ENCODE peak calls at places on chromosome 12, in four cellular contexts. One of them, this sample, is unnamed.

GRCh38 chr12:5222011-5222461 is 178.4 kb downstream of the KCNA5 start:
- DNase-seq in progenitor cell of endocrine pancreas: no peak
- DNase-seq in A549: no peak
- DNase-seq in fibroblast of lung: no peak
- DNase-seq in this sample: no peak

GRCh38 chr12:55934343-55934742 is 3.4 kb downstream of the DGKA start:
- DNase-seq in A549: no peak
- DNase-seq in fibroblast of lung: no peak
- DNase-seq in progenitor cell of endocrine pancreas: no peak
- DNase-seq in this sample: no peak

GRCh38 chr12:94244165-94245133 is 96.1 kb downstream of the PLXNC1 start:
- DNase-seq in fibroblast of lung: no peak
- DNase-seq in A549: no peak
- DNase-seq in progenitor cell of endocrine pancreas: no peak
- DNase-seq in this sample: no peak

GRCh38 chr12:4148418-4149056 is 125.0 kb upstream of the CCND2 start:
- DNase-seq in progenitor cell of endocrine pancreas: no peak
- DNase-seq in A549: no peak
- DNase-seq in fibroblast of lung: no peak
- DNase-seq in this sample: peak; percentile 80

GRCh38 chr12:66190519-66191406 is 1.7 kb downstream of the IRAK3 start:
- DNase-seq in fibroblast of lung: peak; percentile 4
- DNase-seq in A549: no peak
- DNase-seq in progenitor cell of endocrine pancreas: no peak
- DNase-seq in this sample: no peak

GRCh38 chr12:46711756-46712155 is 114.0 kb downstream of the SLC38A4 start:
- DNase-seq in A549: no peak
- DNase-seq in progenitor cell of endocrine pancreas: no peak
- DNase-seq in fibroblast of lung: peak; percentile 36
- DNase-seq in this sample: no peak

GRCh38 chr12:99619389-99620158 is 28.0 kb upstream of the GARIN6 start:
- DNase-seq in A549: no peak
- DNase-seq in progenitor cell of endocrine pancreas: no peak
- DNase-seq in fibroblast of lung: peak; percentile 40
- DNase-seq in this sample: no peak

GRCh38 chr12:45263587-45263986 is 47.7 kb downstream of the ANO6 start:
- DNase-seq in progenitor cell of endocrine pancreas: no peak
- DNase-seq in fibroblast of lung: no peak
- DNase-seq in A549: no peak
- DNase-seq in this sample: no peak

GRCh38 chr12:124492879-124493808 is 74.3 kb downstream of the NCOR2 start:
- DNase-seq in fibroblast of lung: no peak
- DNase-seq in progenitor cell of endocrine pancreas: no peak
- DNase-seq in A549: no peak
- DNase-seq in this sample: no peak

GRCh38 chr12:5567021-5567744 is 135.3 kb downstream of the NTF3 start:
- DNase-seq in A549: no peak
- DNase-seq in progenitor cell of endocrine pancreas: no peak
- DNase-seq in fibroblast of lung: peak; percentile 9
- DNase-seq in this sample: no peak

GRCh38 chr12:53750812-53751335 is 905 bp downstream of the CISTR start:
- DNase-seq in progenitor cell of endocrine pancreas: no peak
- DNase-seq in fibroblast of lung: peak; percentile 23
- DNase-seq in A549: no peak
- DNase-seq in this sample: no peak

GRCh38 chr12:24546661-24547060 is 402.2 kb downstream of the BCAT1 start:
- DNase-seq in progenitor cell of endocrine pancreas: no peak
- DNase-seq in A549: no peak
- DNase-seq in fibroblast of lung: no peak
- DNase-seq in this sample: no peak

GRCh38 chr12:120010661-120011230 is 21.7 kb downstream of the BICDL1 start:
- DNase-seq in fibroblast of lung: no peak
- DNase-seq in A549: no peak
- DNase-seq in progenitor cell of endocrine pancreas: no peak
- DNase-seq in this sample: no peak

GRCh38 chr12:88144037-88144436 is 1.9 kb downstream of the TMTC3 start:
- DNase-seq in progenitor cell of endocrine pancreas: no peak
- DNase-seq in A549: no peak
- DNase-seq in fibroblast of lung: no peak
- DNase-seq in this sample: no peak

GRCh38 chr12:121505513-121505912 is 75.3 kb downstream of the KDM2B start:
- DNase-seq in A549: no peak
- DNase-seq in fibroblast of lung: peak; percentile 33
- DNase-seq in progenitor cell of endocrine pancreas: no peak
- DNase-seq in this sample: no peak

GRCh38 chr12:101828463-101829196 is 2.1 kb downstream of the GNPTAB start:
- DNase-seq in A549: no peak
- DNase-seq in fibroblast of lung: no peak
- DNase-seq in progenitor cell of endocrine pancreas: no peak
- DNase-seq in this sample: no peak

GRCh38 chr12:10721654-10722501 is 1.2 kb downstream of the YBX3 start:
- DNase-seq in A549: peak; percentile 78
- DNase-seq in fibroblast of lung: peak; percentile 96
- DNase-seq in progenitor cell of endocrine pancreas: peak; percentile 62
- DNase-seq in this sample: peak; percentile 99

GRCh38 chr12:52906049-52906645 is 1.3 kb upstream of the KRT8 start:
- DNase-seq in progenitor cell of endocrine pancreas: no peak
- DNase-seq in fibroblast of lung: no peak
- DNase-seq in A549: no peak
- DNase-seq in this sample: no peak

GRCh38 chr12:106226884-106227640 is 20.8 kb downstream of the CKAP4 start:
- DNase-seq in fibroblast of lung: peak; percentile 47
- DNase-seq in A549: peak; percentile 87
- DNase-seq in progenitor cell of endocrine pancreas: no peak
- DNase-seq in this sample: no peak

GRCh38 chr12:111642681-111643427 is 42.9 kb downstream of the BRAP start:
- DNase-seq in A549: no peak
- DNase-seq in progenitor cell of endocrine pancreas: no peak
- DNase-seq in fibroblast of lung: no peak
- DNase-seq in this sample: no peak

GRCh38 chr12:46516933-46517578 is 144.5 kb upstream of the SLC38A2 start:
- DNase-seq in A549: no peak
- DNase-seq in progenitor cell of endocrine pancreas: no peak
- DNase-seq in fibroblast of lung: no peak
- DNase-seq in this sample: no peak

GRCh38 chr12:122981587-122982493 is 1.4 kb downstream of the ARL6IP4 start:
- DNase-seq in fibroblast of lung: peak; percentile 4
- DNase-seq in progenitor cell of endocrine pancreas: no peak
- DNase-seq in A549: no peak
- DNase-seq in this sample: no peak

GRCh38 chr12:112370156-112370555 is 12.1 kb downstream of the HECTD4 start:
- DNase-seq in A549: no peak
- DNase-seq in progenitor cell of endocrine pancreas: no peak
- DNase-seq in fibroblast of lung: peak; percentile 22
- DNase-seq in this sample: no peak

GRCh38 chr12:128339121-128339520 is 72.2 kb downstream of the TMEM132C start:
- DNase-seq in progenitor cell of endocrine pancreas: no peak
- DNase-seq in fibroblast of lung: no peak
- DNase-seq in A549: no peak
- DNase-seq in this sample: no peak

GRCh38 chr12:5307065-5307464 is 124.8 kb upstream of the NTF3 start:
- DNase-seq in progenitor cell of endocrine pancreas: no peak
- DNase-seq in A549: no peak
- DNase-seq in fibroblast of lung: no peak
- DNase-seq in this sample: no peak

GRCh38 chr12:67355428-67356385 is 86.5 kb downstream of the CAND1 start:
- DNase-seq in progenitor cell of endocrine pancreas: no peak
- DNase-seq in A549: no peak
- DNase-seq in fibroblast of lung: peak; percentile 65
- DNase-seq in this sample: no peak

GRCh38 chr12:45204757-45205156 is 11.1 kb upstream of the ANO6 start:
- DNase-seq in progenitor cell of endocrine pancreas: no peak
- DNase-seq in fibroblast of lung: no peak
- DNase-seq in A549: no peak
- DNase-seq in this sample: no peak

GRCh38 chr12:62659457-62660295 is 193.1 kb downstream of the MON2 start:
- DNase-seq in A549: no peak
- DNase-seq in progenitor cell of endocrine pancreas: no peak
- DNase-seq in fibroblast of lung: no peak
- DNase-seq in this sample: no peak

GRCh38 chr12:10590976-10591375 is 22.4 kb downstream of the MAGOHB start:
- DNase-seq in progenitor cell of endocrine pancreas: no peak
- DNase-seq in fibroblast of lung: no peak
- DNase-seq in A549: no peak
- DNase-seq in this sample: no peak

GRCh38 chr12:124184456-124184855 is 110.4 kb upstream of the RFLNA start:
- DNase-seq in fibroblast of lung: no peak
- DNase-seq in progenitor cell of endocrine pancreas: no peak
- DNase-seq in A549: no peak
- DNase-seq in this sample: no peak

GRCh38 chr12:92928962-92929915 is at the start of gene EEA1:
- DNase-seq in fibroblast of lung: peak; percentile 94
- DNase-seq in A549: peak; percentile 88
- DNase-seq in progenitor cell of endocrine pancreas: peak; percentile 91
- DNase-seq in this sample: peak; percentile 98

GRCh38 chr12:92928431-92928961 is 599 bp downstream of the EEA1 start:
- DNase-seq in fibroblast of lung: peak; percentile 27
- DNase-seq in A549: peak; percentile 13
- DNase-seq in progenitor cell of endocrine pancreas: no peak
- DNase-seq in this sample: no peak

GRCh38 chr12:92926549-92926948 is 2.5 kb downstream of the EEA1 start:
- DNase-seq in progenitor cell of endocrine pancreas: no peak
- DNase-seq in fibroblast of lung: no peak
- DNase-seq in A549: no peak
- DNase-seq in this sample: no peak

GRCh38 chr12:92927055-92927435 is 2.0 kb downstream of the EEA1 start:
- DNase-seq in A549: no peak
- DNase-seq in fibroblast of lung: peak; percentile 38
- DNase-seq in progenitor cell of endocrine pancreas: no peak
- DNase-seq in this sample: no peak

DNA sequence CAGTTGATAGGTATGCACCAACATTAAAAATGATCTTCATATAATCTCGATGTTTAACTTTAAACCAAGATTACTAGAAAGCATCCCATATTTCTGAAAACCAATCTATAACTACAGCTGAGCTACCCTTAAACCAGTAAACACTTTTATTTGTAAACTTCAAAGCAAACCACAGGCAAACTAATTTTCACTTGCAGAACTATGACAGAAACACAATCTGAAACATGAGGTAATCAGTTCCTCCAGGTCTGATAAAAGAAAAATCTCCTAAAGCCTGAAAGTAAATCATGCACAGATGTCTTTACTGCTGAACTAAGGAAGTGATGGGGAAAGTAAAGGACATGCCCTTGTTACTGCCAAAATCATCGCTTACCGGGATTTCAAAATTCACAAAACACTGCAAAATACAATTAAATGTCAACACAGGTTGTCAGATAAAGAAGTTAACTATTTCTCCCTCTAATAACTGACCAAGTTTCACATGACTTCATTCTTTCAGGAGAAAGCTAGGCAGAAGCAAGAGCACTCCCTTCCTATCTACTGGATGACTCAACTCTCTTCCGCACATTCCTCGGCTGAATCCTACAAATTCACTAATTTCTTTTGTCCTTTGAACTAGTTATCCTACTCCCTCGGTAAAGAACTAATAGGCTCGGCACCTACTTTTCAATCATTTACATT is 1.5 kb downstream of the EEA1 start:
- DNase-seq in progenitor cell of endocrine pancreas: no peak
- DNase-seq in fibroblast of lung: peak; percentile 82
- DNase-seq in A549: peak; percentile 46
- DNase-seq in this sample: no peak
- TF ChIP-seq CTCF in progenitor cell of endocrine pancreas: no peak
- TF ChIP-seq CTCF in fibroblast of lung: no peak
- TF ChIP-seq CTCF in A549: no peak
- TF ChIP-seq CTCF in this sample: no peak

GRCh38 chr12:30796891-30797371 is 42.2 kb upstream of the CAPRIN2 start:
- DNase-seq in fibroblast of lung: peak; percentile 58
- DNase-seq in A549: peak; percentile 35
- DNase-seq in progenitor cell of endocrine pancreas: no peak
- DNase-seq in this sample: no peak

GRCh38 chr12:30796508-30796780 is 41.7 kb upstream of the CAPRIN2 start:
- DNase-seq in progenitor cell of endocrine pancreas: no peak
- DNase-seq in fibroblast of lung: peak; percentile 79
- DNase-seq in A549: peak; percentile 60
- DNase-seq in this sample: no peak

GRCh38 chr12:30794591-30795409 is 40.0 kb upstream of the CAPRIN2 start:
- DNase-seq in progenitor cell of endocrine pancreas: no peak
- DNase-seq in fibroblast of lung: peak; percentile 98
- DNase-seq in A549: peak; percentile 86
- DNase-seq in this sample: no peak

GRCh38 chr12:30795660-30796507 is 41.1 kb upstream of the CAPRIN2 start:
- DNase-seq in A549: peak; percentile 77
- DNase-seq in fibroblast of lung: peak; percentile 89
- DNase-seq in progenitor cell of endocrine pancreas: peak; percentile 71
- DNase-seq in this sample: no peak

DNA sequence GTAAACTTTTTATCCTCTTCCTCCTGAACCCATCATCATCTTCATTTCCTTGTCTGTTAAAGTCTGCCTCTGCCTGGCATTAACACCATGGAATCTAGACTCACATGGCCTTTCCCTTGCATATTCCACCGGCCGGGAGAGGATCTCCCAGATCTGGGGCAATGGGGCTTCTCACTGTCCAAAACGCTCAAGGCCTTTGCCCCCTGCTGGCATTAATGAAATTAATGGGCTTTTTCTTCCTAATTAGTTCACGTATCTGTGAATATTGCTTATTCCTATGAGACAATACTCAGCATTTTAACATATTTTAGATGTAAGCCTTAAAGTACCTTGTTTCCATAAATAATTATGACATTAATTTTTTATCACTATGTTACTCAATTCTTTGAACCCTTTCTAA is 42.9 kb upstream of the CAPRIN2 start:
- DNase-seq in fibroblast of lung: no peak
- DNase-seq in progenitor cell of endocrine pancreas: no peak
- DNase-seq in A549: no peak
- DNase-seq in this sample: no peak
- TF ChIP-seq CTCF in fibroblast of lung: no peak
- TF ChIP-seq CTCF in progenitor cell of endocrine pancreas: no peak
- TF ChIP-seq CTCF in A549: peak; percentile 6
- TF ChIP-seq CTCF in this sample: no peak

DNA sequence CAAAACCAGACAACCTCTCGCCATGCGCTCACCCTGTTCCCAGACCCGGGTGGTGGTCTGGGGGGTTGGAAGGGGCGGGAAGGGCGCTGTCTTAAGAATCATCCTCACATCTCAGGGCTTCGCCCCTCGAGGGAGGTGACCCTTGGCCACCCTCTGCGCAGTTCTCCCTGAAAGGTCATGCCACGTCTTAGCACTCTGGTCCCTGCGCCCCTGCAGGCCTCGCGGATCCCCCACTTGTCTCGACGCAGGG is 40.6 kb upstream of the CAPRIN2 start:
- DNase-seq in fibroblast of lung: no peak
- DNase-seq in progenitor cell of endocrine pancreas: no peak
- DNase-seq in A549: no peak
- DNase-seq in this sample: no peak
- TF ChIP-seq CTCF in fibroblast of lung: no peak
- TF ChIP-seq CTCF in progenitor cell of endocrine pancreas: no peak
- TF ChIP-seq CTCF in A549: no peak
- TF ChIP-seq CTCF in this sample: no peak

DNA sequence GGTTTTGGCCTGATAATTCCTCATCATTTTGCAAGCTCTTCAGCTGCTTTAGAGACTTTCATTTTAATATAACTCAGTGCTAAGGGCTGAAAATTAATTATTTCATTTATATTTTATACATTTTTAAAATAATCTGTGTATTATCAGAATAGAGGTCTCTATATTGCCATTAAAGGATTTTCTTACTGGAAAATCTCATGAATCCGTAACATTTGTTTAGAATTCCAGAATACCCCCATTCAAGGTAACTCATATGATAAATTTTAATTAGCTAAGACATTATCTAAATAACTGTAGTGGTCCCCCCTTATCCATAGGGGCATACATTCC is 51.6 kb downstream of the BMAL2 start:
- DNase-seq in progenitor cell of endocrine pancreas: no peak
- DNase-seq in fibroblast of lung: no peak
- DNase-seq in A549: no peak
- DNase-seq in this sample: no peak
- TF ChIP-seq CTCF in progenitor cell of endocrine pancreas: no peak
- TF ChIP-seq CTCF in fibroblast of lung: no peak
- TF ChIP-seq CTCF in A549: peak; percentile 30
- TF ChIP-seq CTCF in this sample: no peak

This sample was measured in esophagus muscularis mucosa.